ENCODE peak calls at places on chromosomes 11 and 22, in four cellular contexts. Y is GM10248, T is MCF 10A, Z is lower leg skin. F is an unnamed sample.

GRCh38 chr11:61020706-61021235 is 49.3 kb downstream of the CD6 start:
- DNase-seq in T (no peak), Z (no peak), Y (no peak), F (no peak)

GRCh38 chr11:122285021-122285420 is 169.0 kb upstream of the BLID start:
- DNase-seq in Z (no peak), T (no peak), Y (no peak), F (no peak)

GRCh38 chr11:10304495-10305261 is at the start of gene ADM:
- DNase-seq in Z (peak; percentile 92), T (peak; percentile 92), Y (peak; percentile 71), F (no peak)

GRCh38 chr11:74171630-74172465 is 759 bp downstream of the PPME1 start:
- DNase-seq in T (peak; percentile 13), Z (no peak), Y (no peak), F (no peak)

GRCh38 chr22:49889071-49889470 is 29.2 kb downstream of the ALG12 start:
- DNase-seq in Y (no peak), Z (no peak), T (no peak), F (no peak)

GRCh38 chr22:50112151-50113118 is 22.6 kb downstream of the MOV10L1 start:
- DNase-seq in Y (no peak), Z (no peak), T (no peak), F (no peak)

GRCh38 chr11:129324533-129325175 is 51.0 kb upstream of the BARX2 start:
- DNase-seq in Z (peak; percentile 38), Y (no peak), T (no peak), F (no peak)

GRCh38 chr11:830295-831131 is 2.2 kb upstream of the CD151 start:
- DNase-seq in T (no peak), Z (no peak), Y (peak; percentile 82), F (peak; percentile 89)

GRCh38 chr11:1943576-1943975 is 3.6 kb upstream of the MRPL23 start:
- DNase-seq in T (no peak), Z (no peak), Y (no peak), F (no peak)

GRCh38 chr11:122795281-122795680 is 43.0 kb upstream of the CRTAM start:
- DNase-seq in Y (no peak), T (no peak), Z (no peak), F (no peak)

GRCh38 chr11:48050304-48050703 is 69.9 kb downstream of the PTPRJ start:
- DNase-seq in T (no peak), Y (no peak), Z (no peak), F (no peak)

GRCh38 chr11:122439911-122440782 is 215.4 kb upstream of the UBASH3B start:
- DNase-seq in Z (no peak), T (peak; percentile 13), Y (no peak), F (no peak)

GRCh38 chr22:27420186-27420816 is 381.3 kb downstream of the MN1 start:
- DNase-seq in Y (no peak), Z (no peak), T (no peak), F (no peak)

GRCh38 chr11:65329944-65330403 is 3.7 kb upstream of the DPF2 start:
- DNase-seq in T (peak; percentile 94), Y (peak; percentile 71), Z (peak; percentile 94), F (peak; percentile 77)

GRCh38 chr11:128146926-128147605 is 440.3 kb downstream of the ETS1 start:
- DNase-seq in T (peak; percentile 73), Y (no peak), Z (no peak), F (no peak)

DNA sequence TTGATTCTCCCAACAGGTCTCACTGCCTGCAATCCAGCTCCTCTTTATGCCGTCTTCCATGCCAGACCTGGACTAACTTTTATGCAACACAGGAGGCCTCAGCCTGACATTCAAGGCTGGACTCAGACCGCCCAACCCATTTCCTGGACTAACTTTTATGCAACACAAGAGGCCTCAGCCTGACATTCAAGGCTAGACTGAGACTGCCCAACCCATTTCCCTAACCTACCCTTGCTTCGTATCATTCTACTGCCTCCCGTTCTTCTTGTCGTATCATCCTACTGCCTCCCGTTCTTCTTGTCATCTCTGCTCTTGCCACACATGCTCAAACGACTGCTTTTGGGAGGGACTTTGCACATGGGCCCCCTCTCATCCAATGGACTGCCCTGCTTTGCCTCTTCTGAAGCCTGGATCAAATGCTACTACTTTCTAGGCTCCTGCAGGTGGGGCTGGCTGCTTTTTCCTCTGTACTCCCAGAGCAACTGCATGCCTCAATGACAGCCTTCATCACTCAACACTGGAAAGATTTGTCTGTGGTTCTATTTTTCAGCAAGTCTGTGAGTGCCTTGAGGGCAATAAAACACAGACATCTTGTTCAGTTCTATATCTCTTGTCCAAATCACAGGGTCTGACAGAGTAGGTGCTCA is 7.8 kb downstream of the TBC1D10A start:
- DNase-seq in Z (no peak), T (no peak), Y (no peak), F (no peak)
- TF ChIP-seq CTCF in Z (no peak), T (no peak), Y (no peak), F (no peak)

GRCh38 chr22:30246962-30247376 is 410 bp upstream of the LIF start:
- DNase-seq in Z (no peak), Y (no peak), T (no peak), F (no peak)
- TF ChIP-seq CTCF in Z (no peak), Y (no peak), T (no peak), F (no peak)

DNA sequence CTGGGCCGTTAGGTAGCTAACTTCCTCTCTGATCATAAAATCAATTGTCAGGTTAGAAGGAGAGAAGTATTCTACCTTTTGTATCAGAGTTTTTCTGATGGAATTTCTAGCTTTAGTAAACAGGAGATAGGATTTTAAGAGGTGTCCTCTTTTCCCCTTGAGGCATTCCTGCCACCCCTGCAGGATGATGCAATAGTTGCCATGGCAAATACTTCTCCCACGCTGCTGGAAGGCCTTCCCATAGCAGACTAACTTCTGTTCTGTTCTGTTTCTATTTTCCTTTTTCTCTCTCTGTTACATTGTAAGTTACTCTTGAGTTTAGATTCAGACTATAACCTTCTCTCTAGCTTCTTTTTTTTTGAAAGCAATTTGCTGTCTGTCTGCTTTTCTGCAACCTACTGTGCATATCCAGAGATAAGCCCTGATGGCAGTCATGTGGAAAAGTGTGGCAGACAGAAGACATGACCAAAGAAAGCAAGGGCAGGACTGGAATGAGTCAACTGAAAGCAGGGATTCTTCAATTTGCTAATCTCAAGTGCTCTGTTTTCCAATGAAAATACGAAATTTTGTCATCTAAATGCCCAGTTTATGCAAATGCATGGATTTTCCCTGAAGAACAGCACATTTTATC is 679.1 kb downstream of the DLG2 start:
- DNase-seq in T (peak; percentile 43), Y (no peak), Z (no peak), F (no peak)
- TF ChIP-seq CTCF in T (no peak), Y (no peak), Z (no peak), F (no peak)

DNA sequence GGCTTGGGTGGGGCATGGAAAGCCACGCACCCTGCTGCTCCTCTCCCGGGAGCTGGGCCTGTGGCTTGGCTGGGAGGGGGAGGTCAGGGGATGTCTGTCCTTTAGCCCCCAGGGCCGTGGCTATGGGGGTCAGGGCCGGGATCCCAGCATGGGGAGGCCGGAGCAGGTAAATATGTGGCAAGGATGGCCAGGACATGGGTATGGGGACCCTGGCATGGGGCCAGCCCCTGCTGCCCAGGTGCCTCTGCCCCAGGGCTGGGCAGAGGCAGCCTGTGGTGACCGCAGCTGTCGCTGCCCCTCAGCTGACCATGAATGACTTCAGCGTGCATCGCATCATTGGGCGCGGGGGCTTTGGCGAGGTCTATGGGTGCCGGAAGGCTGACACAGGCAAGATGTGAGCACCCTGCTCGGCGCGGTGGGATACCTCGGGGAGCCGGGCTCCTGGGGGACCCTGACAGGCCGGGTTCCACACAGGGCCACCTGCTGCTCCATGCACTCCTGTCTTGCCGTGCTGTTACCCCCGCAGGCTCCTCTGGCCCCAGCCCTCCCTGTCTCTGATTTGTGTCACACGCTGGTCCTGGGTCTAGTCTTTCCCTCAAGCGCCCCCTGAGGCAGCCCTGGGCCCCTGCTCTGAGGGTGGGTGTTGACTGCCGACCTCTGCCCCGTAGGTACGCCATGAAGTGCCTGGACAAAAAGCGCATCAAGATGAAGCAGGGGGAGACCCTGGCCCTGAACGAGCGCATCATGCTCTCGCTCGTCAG is 8.1 kb upstream of the ANKRD13D start:
- DNase-seq in Z (no peak), T (no peak), Y (no peak), F (no peak)
- TF ChIP-seq CTCF in Z (no peak), T (no peak), Y (no peak), F (no peak)

DNA sequence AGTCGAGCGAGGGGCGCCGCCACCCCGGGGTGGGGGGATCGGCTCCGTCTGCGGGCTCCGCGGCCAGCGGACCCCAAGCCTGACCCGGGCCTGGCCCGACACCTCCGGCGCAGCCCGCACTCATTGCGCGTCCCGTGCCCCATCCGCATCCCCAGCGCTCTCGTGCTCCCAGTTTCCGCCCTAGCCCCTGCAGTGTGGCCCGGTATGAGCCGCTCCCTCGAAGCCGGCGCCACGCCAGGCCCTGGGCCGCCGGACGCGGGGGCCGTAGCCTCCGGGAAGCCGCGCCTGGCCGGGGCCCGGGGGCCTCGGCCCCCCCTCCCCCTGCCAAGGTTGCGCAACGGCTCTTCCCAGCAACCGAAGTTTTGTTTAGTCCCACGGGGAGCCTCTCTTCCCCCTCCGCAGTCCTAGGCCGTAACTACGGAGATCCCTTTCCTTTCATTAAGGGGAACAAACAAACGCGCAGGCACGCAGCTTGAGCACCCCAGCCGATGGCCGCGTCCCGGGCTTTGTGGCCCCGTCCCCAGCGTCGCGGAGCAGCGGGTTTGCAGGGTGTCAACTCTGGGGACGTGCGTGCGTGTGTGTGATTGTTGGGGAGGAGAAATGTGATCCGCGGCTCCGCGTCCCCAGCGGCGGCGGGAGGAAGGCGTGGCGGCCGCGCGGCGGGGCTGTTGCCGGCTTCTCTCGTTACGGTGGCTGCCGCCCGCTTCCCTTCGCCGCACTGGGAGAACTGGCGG is 883 bp downstream of the HIPK3 start:
- DNase-seq in Y (peak; percentile 69), Z (peak; percentile 83), T (peak; percentile 92), F (peak; percentile 75)
- TF ChIP-seq CTCF in Y (peak; percentile 26), Z (no peak), T (no peak), F (peak; percentile 30)

F was measured in GM13977.